ENCODE peak calls at places on chromosomes 7 and 10, in eight cellular contexts. D is HCT116, R is OCI-LY7, P is hepatocyte, N is SK-N-SH, G is MM.1S, J is Karpas-422, V is GM23338. Q is an unnamed sample. For H3K9me2, the result is how much of the 10 kb centered on the place peaks cover.

GRCh38 chr10:23120001-23120934 is 24.9 kb downstream of the MSRB2 start:
- DNase-seq in D (no peak), R (no peak), P (no peak), N (peak), G (no peak), J (no peak), V (no peak), Q (no peak)

GRCh38 chr7:53340220-53340619 is 304.8 kb downstream of the POM121L12 start:
- DNase-seq in D (no peak), R (no peak), P (no peak), N (no peak), G (no peak), J (no peak), V (peak), Q (no peak)

GRCh38 chr10:97789770-97790397 is 18.1 kb upstream of the SFRP5 start:
- DNase-seq in D (no peak), R (no peak), P (no peak), N (no peak), G (no peak), J (no peak), V (no peak), Q (no peak)

GRCh38 chr10:3154661-3155060 is 17.9 kb downstream of the PITRM1 start:
- DNase-seq in D (no peak), R (no peak), P (no peak), N (no peak), G (no peak), J (no peak), V (no peak), Q (no peak)

GRCh38 chr10:126521354-126521753 is 133.1 kb upstream of the ADAM12 start:
- DNase-seq in D (peak), R (no peak), P (no peak), N (no peak), G (no peak), J (no peak), V (no peak), Q (peak)

GRCh38 chr10:125156739-125157472 is 3.5 kb downstream of the CTBP2 start:
- DNase-seq in D (no peak), R (no peak), P (no peak), N (no peak), G (no peak), J (no peak), V (no peak), Q (no peak)

GRCh38 chr7:139692723-139693122 is 85.1 kb downstream of the HIPK2 start:
- DNase-seq in D (no peak), R (no peak), P (no peak), N (no peak), G (no peak), J (no peak), V (no peak), Q (no peak)

GRCh38 chr7:16962986-16963385 is 81.2 kb upstream of the AGR3 start:
- DNase-seq in D (no peak), R (no peak), P (no peak), N (no peak), G (no peak), J (no peak), V (no peak), Q (no peak)

GRCh38 chr10:30176182-30176581 is 116.8 kb upstream of the JCAD start:
- DNase-seq in D (no peak), R (no peak), P (no peak), N (no peak), G (no peak), J (no peak), V (no peak), Q (peak)

GRCh38 chr7:134660961-134661376 is 14.3 kb downstream of the BPGM start:
- DNase-seq in D (no peak), R (no peak), P (no peak), N (no peak), G (no peak), J (no peak), V (no peak), Q (peak)

GRCh38 chr7:91876391-91877133 is 3.9 kb downstream of the MTERF1 start:
- DNase-seq in D (no peak), R (no peak), P (no peak), N (no peak), G (no peak), J (no peak), V (no peak), Q (peak)

GRCh38 chr10:6218692-6219493 is 16.2 kb downstream of the PFKFB3 start:
- DNase-seq in D (no peak), R (no peak), P (peak), N (no peak), G (no peak), J (no peak), V (no peak), Q (peak)

GRCh38 chr7:67100956-67101361 is 104.3 kb downstream of the TYW1 start:
- DNase-seq in D (no peak), R (no peak), P (peak), N (no peak), G (no peak), J (no peak), V (peak), Q (no peak)

GRCh38 chr7:114856625-114857024 is 65.3 kb upstream of the MDFIC start:
- DNase-seq in D (no peak), R (no peak), P (no peak), N (no peak), G (no peak), J (no peak), V (peak), Q (peak)

GRCh38 chr10:5199398-5199797 is 2.8 kb downstream of the AKR1C4 start:
- DNase-seq in D (no peak), R (no peak), P (no peak), N (no peak), G (no peak), J (no peak), V (peak), Q (no peak)

GRCh38 chr10:25851548-25851947 is 82.5 kb upstream of the MYO3A start:
- DNase-seq in D (no peak), R (no peak), P (no peak), N (no peak), G (no peak), J (no peak), V (peak), Q (no peak)

GRCh38 chr7:26265499-26266075 is 26.1 kb upstream of the SNX10 start:
- DNase-seq in D (no peak), R (no peak), P (no peak), N (no peak), G (no peak), J (no peak), V (no peak), Q (no peak)

GRCh38 chr10:121460733-121461132 is 137.5 kb downstream of the FGFR2 start:
- DNase-seq in D (no peak), R (no peak), P (no peak), N (no peak), G (no peak), J (no peak), V (no peak), Q (no peak)
- H3K27ac ChIP-seq in D (no peak), R (no peak), P (no peak), N (no peak), G (no peak), J (no peak), V (no peak), Q (no peak)

GRCh38 chr10:7316839-7317238 is 94.0 kb downstream of the SFMBT2 start:
- DNase-seq in D (no peak), R (no peak), P (no peak), N (no peak), G (no peak), J (no peak), V (no peak), Q (no peak)

GRCh38 chr10:7314068-7314646 is 96.7 kb downstream of the SFMBT2 start:
- DNase-seq in D (no peak), R (no peak), P (no peak), N (no peak), G (no peak), J (no peak), V (no peak), Q (no peak)

GRCh38 chr10:7318836-7319235 is 92.0 kb downstream of the SFMBT2 start:
- DNase-seq in D (no peak), R (peak), P (no peak), N (no peak), G (no peak), J (no peak), V (no peak), Q (no peak)

GRCh38 chr10:7317799-7318446 is 92.9 kb downstream of the SFMBT2 start:
- DNase-seq in D (no peak), R (no peak), P (no peak), N (no peak), G (no peak), J (no peak), V (no peak), Q (no peak)

DNA sequence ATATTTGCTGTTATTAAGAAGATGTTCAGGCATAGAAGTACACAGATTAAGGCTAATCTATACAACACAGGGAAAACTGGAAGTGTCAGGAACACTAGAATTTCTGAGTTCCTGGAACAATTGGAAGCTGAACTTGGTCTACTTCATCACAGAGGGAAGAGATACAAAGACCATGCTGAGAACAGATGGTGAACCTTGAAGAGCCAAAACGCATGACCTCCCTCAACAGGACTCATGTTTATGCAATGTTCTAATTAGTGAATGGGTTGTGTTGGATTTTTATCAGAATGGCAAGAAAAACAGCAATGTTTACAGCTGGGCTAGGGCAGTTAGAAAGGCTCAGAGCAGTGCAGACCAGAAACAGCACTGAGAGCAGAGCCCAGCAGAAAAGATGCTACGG is 94.9 kb downstream of the SFMBT2 start:
- DNase-seq in D (no peak), R (no peak), P (no peak), N (no peak), G (no peak), J (no peak), V (no peak), Q (no peak)
- H3K9me2 ChIP-seq in D (under half), R (under half), P (under half), N (under half), G (under half), J (under half), V (under half), Q (under half)

DNA sequence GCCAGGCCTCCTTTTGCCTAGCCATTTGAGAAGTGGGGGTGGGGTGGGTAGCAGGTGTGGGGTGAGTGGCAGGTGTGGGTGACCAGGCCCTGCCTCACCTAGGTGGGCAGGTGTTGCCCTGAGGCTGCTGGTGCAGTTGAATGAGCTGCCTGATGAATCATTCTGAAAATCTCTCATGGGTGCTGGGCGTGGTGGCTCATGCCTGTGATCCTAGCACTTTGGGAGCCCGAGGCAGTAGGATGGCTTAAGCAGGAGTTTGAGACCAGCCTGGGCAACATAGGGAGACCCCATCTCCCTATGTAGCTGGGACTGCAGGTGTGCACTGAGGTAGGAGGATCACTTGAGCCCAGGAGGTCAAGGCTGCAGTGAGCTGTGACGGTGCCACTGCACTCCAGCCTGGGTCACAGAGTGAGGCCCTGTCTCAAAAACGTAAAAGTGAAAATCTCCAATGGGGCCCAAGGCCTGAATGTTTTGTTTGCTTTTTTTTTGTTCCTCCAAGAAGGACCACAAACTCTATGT is 17.7 kb downstream of the TSPAN14 start:
- DNase-seq in D (peak), R (peak), P (no peak), N (no peak), G (no peak), J (no peak), V (no peak), Q (no peak)
- H3K27ac ChIP-seq in D (peak), R (peak), P (no peak), N (no peak), G (no peak), J (no peak), V (no peak), Q (peak)

DNA sequence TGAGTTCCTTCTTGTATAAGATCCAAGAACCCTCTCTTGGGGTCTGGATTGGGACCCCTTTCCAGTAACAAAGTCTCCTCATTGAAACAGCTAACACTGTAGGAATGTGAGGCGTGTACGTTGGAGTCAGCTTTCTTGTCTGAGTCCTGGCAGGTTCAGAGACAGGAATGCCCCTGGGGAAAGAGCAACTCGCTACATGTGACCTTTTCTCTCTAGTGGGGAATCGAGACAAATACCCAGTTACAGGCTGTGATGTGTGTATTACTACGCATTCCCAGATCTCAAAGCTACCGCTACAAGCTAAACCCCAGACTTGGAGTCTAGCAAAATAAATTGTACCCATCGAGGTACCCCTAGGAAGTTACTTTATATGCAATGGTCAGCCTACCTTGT is 85.6 kb upstream of the FRMD4A start:
- DNase-seq in D (no peak), R (no peak), P (peak), N (no peak), G (no peak), J (no peak), V (no peak), Q (no peak)
- H3K9me2 ChIP-seq in D (under half), R (under half), P (under half), N (under half), G (under half), J (under half), V (under half), Q (under half)

DNA sequence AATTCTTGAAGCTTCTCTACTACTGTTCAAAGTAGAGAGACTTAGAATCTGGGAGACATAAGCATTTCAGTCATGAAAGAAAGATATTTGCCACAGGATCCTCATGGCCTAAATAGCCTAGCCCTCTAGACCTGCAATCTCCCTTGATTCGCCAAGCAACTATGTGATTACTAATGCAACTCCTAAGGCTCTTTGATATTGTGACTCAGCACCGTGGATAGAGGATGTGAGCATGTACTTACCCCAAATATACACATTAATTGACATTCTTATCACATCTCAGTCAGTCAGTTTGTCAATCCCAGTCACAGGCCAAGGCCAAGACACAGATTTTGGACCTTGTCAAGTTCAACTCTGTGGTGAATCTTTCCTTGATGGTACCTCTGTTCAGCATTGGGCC is 42.6 kb downstream of the GPR37 start:
- DNase-seq in D (peak), R (no peak), P (no peak), N (no peak), G (no peak), J (no peak), V (no peak), Q (no peak)
- H3K27ac ChIP-seq in D (no peak), R (no peak), P (no peak), N (no peak), G (no peak), J (no peak), V (no peak), Q (no peak)

DNA sequence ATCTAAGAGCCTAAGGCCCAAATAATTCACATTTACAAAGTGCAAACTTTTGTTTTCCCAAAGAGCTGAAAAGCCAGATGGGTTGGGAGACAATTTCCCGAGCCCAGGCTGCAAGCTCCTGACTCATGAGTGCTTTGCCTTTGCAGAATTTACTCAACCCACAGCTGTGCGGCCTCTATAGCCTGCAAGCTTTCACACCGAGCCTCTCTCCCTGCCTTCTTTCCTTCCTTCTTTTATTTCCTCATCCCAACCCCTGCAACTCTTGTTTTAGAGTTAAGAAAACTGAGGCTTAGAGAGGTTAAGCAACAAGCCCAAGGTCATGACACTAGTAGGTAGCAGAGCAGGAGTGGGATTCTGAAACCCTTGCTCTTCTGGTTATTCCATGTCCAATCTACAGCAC is 203.0 kb upstream of the GPR26 start:
- DNase-seq in D (no peak), R (no peak), P (no peak), N (no peak), G (no peak), J (no peak), V (no peak), Q (no peak)
- H3K9me2 ChIP-seq in D (under half), R (under half), P (under half), N (under half), G (under half), J (under half), V (under half), Q (under half)

DNA sequence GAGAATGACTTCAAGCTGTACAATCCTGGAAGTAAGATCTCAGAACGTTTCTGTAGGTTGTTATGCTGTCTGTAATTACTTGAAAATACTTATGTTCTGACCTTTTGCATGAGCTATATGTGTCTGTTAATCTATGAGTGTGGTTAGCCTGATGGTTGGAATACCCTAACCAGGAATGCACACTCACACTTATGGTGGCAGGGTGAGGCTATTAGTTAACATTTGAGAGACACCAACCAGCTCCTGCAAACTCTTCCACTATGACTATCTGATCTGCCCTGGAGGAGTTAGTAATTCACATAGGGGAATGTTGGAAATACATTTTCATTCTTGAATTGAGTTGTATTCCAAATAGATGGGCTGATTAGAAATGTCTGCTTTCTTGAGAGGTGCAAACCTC is 450.3 kb downstream of the INHBA start:
- DNase-seq in D (no peak), R (no peak), P (no peak), N (no peak), G (no peak), J (no peak), V (no peak), Q (no peak)
- H3K27ac ChIP-seq in D (no peak), R (no peak), P (no peak), N (no peak), G (no peak), J (no peak), V (no peak), Q (no peak)

GRCh38 chr7:13702261-13702660 is 287.2 kb downstream of the ETV1 start:
- DNase-seq in D (no peak), R (no peak), P (no peak), N (no peak), G (no peak), J (no peak), V (no peak), Q (no peak)
- H3K9me2 ChIP-seq in D (under half), R (under half), P (under half), N (under half), G (under half), J (under half), V (under half), Q (under half)

GRCh38 chr10:79268100-79268670 is 79.1 kb upstream of the PPIF start:
- DNase-seq in D (no peak), R (no peak), P (no peak), N (no peak), G (no peak), J (peak), V (no peak), Q (peak)
- H3K27ac ChIP-seq in D (no peak), R (no peak), P (no peak), N (peak), G (no peak), J (peak), V (no peak), Q (peak)

DNA sequence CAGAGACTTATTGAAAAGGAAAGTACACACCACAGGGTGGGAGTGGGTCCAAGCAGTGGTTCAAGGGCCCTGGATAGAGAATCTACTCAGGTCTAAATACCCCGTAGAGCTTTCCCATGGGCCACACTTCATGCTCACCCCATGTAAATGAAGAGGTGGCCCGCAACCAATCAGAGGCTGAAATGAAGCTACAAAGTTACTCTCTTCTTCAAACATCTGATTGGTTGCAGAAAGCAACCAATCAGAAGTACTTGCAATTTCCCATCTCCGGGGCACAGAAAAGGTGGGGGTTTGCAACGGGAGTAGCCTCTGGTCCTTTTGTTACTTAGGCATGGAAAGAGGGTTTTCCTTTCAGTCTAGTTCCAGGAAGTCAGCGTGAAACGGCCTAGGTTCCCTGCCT is 15.2 kb upstream of the GALNTL5 start:
- DNase-seq in D (no peak), R (no peak), P (no peak), N (no peak), G (no peak), J (no peak), V (peak), Q (no peak)
- H3K9me2 ChIP-seq in D (under half), R (under half), P (under half), N (under half), G (under half), J (under half), V (under half), Q (under half)